ENCODE peak calls at places on chromosomes 12 and 14, in four cellular contexts. O, Y, E and W are unnamed samples.

GRCh38 chr12:10220398-10221077 is 7.9 kb downstream of the GABARAPL1 start:
- DNase-seq in O (no peak), Y (peak; percentile 86), E (no peak), W (peak; percentile 93)

GRCh38 chr12:123237646-123238329 is 4.6 kb downstream of the MTRFR start:
- DNase-seq in O (no peak), Y (peak; percentile 76), E (peak; percentile 34), W (peak; percentile 88)

GRCh38 chr12:52522346-52523011 is 2.3 kb upstream of the KRT5 start:
- DNase-seq in O (peak; percentile 82), Y (no peak), E (no peak), W (peak; percentile 32)

GRCh38 chr14:53742226-53742607 is 214.4 kb downstream of the BMP4 start:
- DNase-seq in O (no peak), Y (no peak), E (no peak), W (no peak)

GRCh38 chr12:120362516-120363273 is 6.3 kb downstream of the MSI1 start:
- DNase-seq in O (no peak), Y (no peak), E (no peak), W (no peak)

GRCh38 chr12:90086281-90086680 is 377.6 kb upstream of the ATP2B1 start:
- DNase-seq in O (no peak), Y (peak; percentile 64), E (no peak), W (no peak)

GRCh38 chr12:109307051-109307450 is 2.0 kb downstream of the FOXN4 start:
- DNase-seq in O (no peak), Y (no peak), E (peak; percentile 76), W (no peak)

GRCh38 chr12:116138781-116139180 is 138.7 kb downstream of the MED13L start:
- DNase-seq in O (no peak), Y (peak; percentile 30), E (no peak), W (no peak)

GRCh38 chr14:21084988-21085853 is 13.2 kb downstream of the ZNF219 start:
- DNase-seq in O (no peak), Y (peak; percentile 53), E (no peak), W (no peak)

GRCh38 chr14:97785495-97785894 is 988.3 kb downstream of the VRK1 start:
- DNase-seq in O (no peak), Y (no peak), E (no peak), W (no peak)

GRCh38 chr14:97411938-97412612 is 614.9 kb downstream of the VRK1 start:
- DNase-seq in O (no peak), Y (no peak), E (no peak), W (no peak)

GRCh38 chr14:101506921-101507300 is 54.4 kb upstream of the DIO3 start:
- DNase-seq in O (no peak), Y (no peak), E (no peak), W (no peak)

GRCh38 chr14:85444685-85445084 is 85.3 kb upstream of the FLRT2 start:
- DNase-seq in O (no peak), Y (peak; percentile 36), E (no peak), W (peak; percentile 75)

GRCh38 chr14:50676814-50677516 is 8.9 kb upstream of the SAV1 start:
- DNase-seq in O (no peak), Y (no peak), E (no peak), W (no peak)

GRCh38 chr12:98418357-98419075 is 96.9 kb upstream of the TMPO start:
- DNase-seq in O (peak; percentile 93), Y (peak; percentile 94), E (no peak), W (peak; percentile 98)

GRCh38 chr14:104887623-104888488 is 22.8 kb downstream of the CEP170B start:
- DNase-seq in O (no peak), Y (no peak), E (no peak), W (no peak)

GRCh38 chr12:53195516-53196420 is 11.3 kb downstream of the ITGB7 start:
- DNase-seq in O (no peak), Y (peak; percentile 10), E (no peak), W (no peak)

GRCh38 chr12:9951026-9951652 is 19.0 kb upstream of the CLEC2A start:
- DNase-seq in O (no peak), Y (no peak), E (no peak), W (no peak)

GRCh38 chr12:51661836-51662235 is 70.8 kb downstream of the SCN8A start:
- DNase-seq in O (no peak), Y (no peak), E (peak; percentile 7), W (no peak)

GRCh38 chr14:60151715-60152114 is 13.5 kb downstream of the DHRS7 start:
- DNase-seq in O (peak; percentile 95), Y (peak; percentile 93), E (no peak), W (peak; percentile 84)

GRCh38 chr12:92199846-92200576 is 54.4 kb upstream of the BTG1 start:
- DNase-seq in O (no peak), Y (peak; percentile 72), E (no peak), W (peak; percentile 50)

GRCh38 chr14:81509838-81510452 is 23.7 kb downstream of the SEL1L start:
- DNase-seq in O (no peak), Y (peak; percentile 65), E (no peak), W (no peak)

GRCh38 chr12:34391771-34392581 is 369.7 kb downstream of the ALG10 start:
- DNase-seq in O (peak; percentile 81), Y (no peak), E (no peak), W (no peak)

GRCh38 chr12:122515275-122515674 is 11.5 kb downstream of the RSRC2 start:
- DNase-seq in O (no peak), Y (no peak), E (no peak), W (no peak)

GRCh38 chr12:116287850-116288301 is 10.4 kb upstream of the MED13L start:
- DNase-seq in O (peak; percentile 82), Y (no peak), E (no peak), W (no peak)

GRCh38 chr12:24894869-24895268 is 54.0 kb downstream of the BCAT1 start:
- DNase-seq in O (no peak), Y (no peak), E (no peak), W (no peak)

GRCh38 chr14:92902191-92902590 is 20.8 kb upstream of the CHGA start:
- DNase-seq in O (no peak), Y (no peak), E (no peak), W (no peak)

GRCh38 chr14:23052182-23052623 is 5.1 kb downstream of the CDH24 start:
- DNase-seq in O (no peak), Y (no peak), E (peak; percentile 65), W (peak; percentile 36)
- TF ChIP-seq CTCF in O (no peak), Y (peak; percentile 13), E (peak; percentile 99), W (no peak)

GRCh38 chr12:12070674-12071661 is at the start of gene BCL2L14:
- DNase-seq in O (no peak), Y (no peak), E (peak; percentile 59), W (no peak)
- TF ChIP-seq CTCF in O (no peak), Y (no peak), E (peak; percentile 13), W (no peak)

GRCh38 chr14:94051115-94051514 is 25.0 kb downstream of the OTUB2 start:
- DNase-seq in O (peak; percentile 92), Y (peak; percentile 65), E (no peak), W (peak; percentile 56)
- TF ChIP-seq CTCF in O (peak; percentile 54), Y (peak; percentile 71), E (peak; percentile 60), W (peak; percentile 51)

GRCh38 chr14:23862513-23862912 is 91.1 kb upstream of the DHRS4 start:
- DNase-seq in O (no peak), Y (no peak), E (no peak), W (no peak)
- TF ChIP-seq CTCF in O (no peak), Y (no peak), E (no peak), W (no peak)

DNA sequence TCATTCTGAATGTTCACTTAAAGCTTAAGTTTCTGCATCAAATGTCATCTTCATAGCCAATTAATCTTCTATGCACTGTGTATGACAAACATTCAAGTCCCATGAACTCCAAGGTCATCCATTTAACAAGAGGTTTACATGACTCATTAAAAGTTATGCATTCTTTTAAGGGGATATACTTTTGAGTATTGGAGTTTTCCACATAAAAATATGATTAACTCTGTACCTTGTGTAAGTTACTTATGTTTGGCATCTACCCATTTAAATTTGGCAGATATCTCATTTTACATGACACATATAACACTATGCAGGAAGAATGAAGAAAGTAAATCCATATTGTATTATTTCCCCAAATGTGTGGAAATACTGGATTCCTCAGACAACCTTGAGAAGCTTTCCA is 240.2 kb downstream of the PAX9 start:
- DNase-seq in O (no peak), Y (peak; percentile 17), E (no peak), W (no peak)
- TF ChIP-seq CTCF in O (no peak), Y (no peak), E (no peak), W (no peak)